ENCODE peak calls at places on chromosomes 2 and 18, in eight cellular contexts. D is omental fat pad; C is activated CD4-positive, alpha-beta T cell treated with anti-CD3 and anti-CD28 coated beads for 1 hour; E is KBM-7; M is lower leg skin; W is GM23248; V is glutamatergic neuron; P is fibroblast of the aortic adventitia. A is an unnamed sample.

GRCh38 chr2:85394256-85394655 is 15.9 kb downstream of the CAPG start:
- DNase-seq in D (no peak), C (no peak), E (no peak), M (no peak), W (no peak), V (no peak), P (no peak), A (peak)

GRCh38 chr18:2337552-2338141 is 233.7 kb downstream of the METTL4 start:
- DNase-seq in D (no peak), C (peak), E (peak), M (no peak), W (peak), V (peak), P (no peak), A (peak)

GRCh38 chr2:231597014-231597611 is 4.4 kb downstream of the TEX44 start:
- DNase-seq in D (no peak), C (no peak), E (no peak), M (peak), W (peak), V (no peak), P (peak), A (peak)

GRCh38 chr2:150792780-150793300 is 305.4 kb upstream of the RND3 start:
- DNase-seq in D (no peak), C (no peak), E (no peak), M (no peak), W (no peak), V (no peak), P (no peak), A (no peak)

GRCh38 chr2:67752964-67753363 is 309.8 kb downstream of the C1D start:
- DNase-seq in D (no peak), C (no peak), E (no peak), M (no peak), W (peak), V (no peak), P (peak), A (no peak)

GRCh38 chr18:54801374-54801773 is 26.9 kb upstream of the RAB27B start:
- DNase-seq in D (no peak), C (no peak), E (no peak), M (no peak), W (no peak), V (no peak), P (no peak), A (no peak)

GRCh38 chr2:70088508-70089219 is 1.4 kb downstream of the PCBP1 start:
- DNase-seq in D (no peak), C (no peak), E (no peak), M (no peak), W (no peak), V (no peak), P (peak), A (no peak)

GRCh38 chr2:96502891-96503636 is 2.1 kb downstream of the NEURL3 start:
- DNase-seq in D (no peak), C (no peak), E (no peak), M (peak), W (no peak), V (no peak), P (no peak), A (no peak)

GRCh38 chr2:203016716-203017115 is 2.0 kb downstream of the NBEAL1 start:
- DNase-seq in D (no peak), C (no peak), E (no peak), M (no peak), W (peak), V (no peak), P (peak), A (no peak)

GRCh38 chr2:81747481-81748070 is 1443.0 kb upstream of the LRRTM1 start:
- DNase-seq in D (no peak), C (no peak), E (no peak), M (no peak), W (no peak), V (no peak), P (no peak), A (no peak)

GRCh38 chr2:160091381-160091780 is 29.0 kb upstream of the PLA2R1 start:
- DNase-seq in D (no peak), C (no peak), E (no peak), M (no peak), W (peak), V (no peak), P (peak), A (no peak)

GRCh38 chr2:181312515-181312927 is 144.7 kb upstream of the ITGA4 start:
- DNase-seq in D (no peak), C (no peak), E (no peak), M (no peak), W (no peak), V (no peak), P (no peak), A (no peak)

GRCh38 chr2:180847073-180847472 is 133.3 kb upstream of the UBE2E3 start:
- DNase-seq in D (no peak), C (no peak), E (no peak), M (no peak), W (peak), V (no peak), P (no peak), A (no peak)

GRCh38 chr2:150587547-150588209 is 100.2 kb upstream of the RND3 start:
- DNase-seq in D (no peak), C (no peak), E (no peak), M (no peak), W (peak), V (no peak), P (peak), A (no peak)

GRCh38 chr18:3250237-3251107 is 2.9 kb downstream of the MYL12A start:
- DNase-seq in D (no peak), C (no peak), E (no peak), M (no peak), W (peak), V (no peak), P (peak), A (no peak)

GRCh38 chr2:209726311-209726710 is 45.3 kb upstream of the UNC80 start:
- DNase-seq in D (no peak), C (no peak), E (no peak), M (no peak), W (no peak), V (no peak), P (no peak), A (no peak)

GRCh38 chr2:234686088-234686890 is 189.4 kb upstream of the ARL4C start:
- DNase-seq in D (no peak), C (no peak), E (no peak), M (no peak), W (peak), V (no peak), P (peak), A (no peak)

GRCh38 chr18:36017232-36017631 is 44.8 kb downstream of the RMP24 start:
- DNase-seq in D (no peak), C (no peak), E (no peak), M (no peak), W (no peak), V (no peak), P (peak), A (no peak)

GRCh38 chr2:48445091-48445725 is 84.7 kb upstream of the STON1 start:
- DNase-seq in D (no peak), C (no peak), E (no peak), M (no peak), W (no peak), V (no peak), P (no peak), A (peak)

GRCh38 chr18:27605107-27605834 is 420.2 kb upstream of the CHST9 start:
- DNase-seq in D (no peak), C (no peak), E (peak), M (peak), W (peak), V (peak), P (peak), A (peak)

GRCh38 chr2:100935372-100935752 is 66.7 kb upstream of the RPL31 start:
- DNase-seq in D (no peak), C (no peak), E (no peak), M (no peak), W (peak), V (no peak), P (peak), A (no peak)

GRCh38 chr2:193868833-193869232 is 1674.1 kb upstream of the TMEFF2 start:
- DNase-seq in D (no peak), C (no peak), E (no peak), M (no peak), W (peak), V (no peak), P (no peak), A (no peak)